ENCODE peak calls at places on chromosomes 3 and 15, in four cellular contexts. L is tibial nerve, B is prostate gland, N is testis. E is an unnamed sample.

GRCh38 chr3:110625126-110625798 is 446.4 kb upstream of the NECTIN3 start:
- DNase-seq in L (no peak), B (no peak), N (no peak), E (no peak)

GRCh38 chr3:194019766-194020165 is 116.2 kb upstream of the HES1 start:
- DNase-seq in L (no peak), B (no peak), N (peak; percentile 62), E (no peak)

GRCh38 chr15:57183041-57183440 is 193.3 kb upstream of the CGNL1 start:
- DNase-seq in L (no peak), B (no peak), N (no peak), E (no peak)

GRCh38 chr15:71747128-71748083 is 62.9 kb upstream of the NR2E3 start:
- DNase-seq in L (no peak), B (peak; percentile 49), N (no peak), E (no peak)

GRCh38 chr3:152375546-152375945 is 106.8 kb downstream of the MBNL1 start:
- DNase-seq in L (no peak), B (no peak), N (no peak), E (no peak)

GRCh38 chr3:15681668-15682067 is 80.1 kb downstream of the BTD start:
- DNase-seq in L (no peak), B (no peak), N (no peak), E (no peak)

GRCh38 chr3:6640907-6641306 is 220.0 kb upstream of the GRM7 start:
- DNase-seq in L (no peak), B (no peak), N (no peak), E (no peak)

GRCh38 chr15:100671858-100672543 is 69.6 kb downstream of the ASB7 start:
- DNase-seq in L (no peak), B (no peak), N (no peak), E (no peak)

GRCh38 chr3:52141751-52142150 is 12.5 kb downstream of the POC1A start:
- DNase-seq in L (no peak), B (no peak), N (no peak), E (no peak)

GRCh38 chr3:9388562-9389272 is 8.7 kb upstream of the SETD5 start:
- DNase-seq in L (no peak), B (no peak), N (no peak), E (no peak)

GRCh38 chr3:134795776-134796312 is 784 bp downstream of the EPHB1 start:
- DNase-seq in L (no peak), B (no peak), N (no peak), E (peak; percentile 67)

GRCh38 chr3:149658444-149659172 is 783 bp upstream of the WWTR1 start:
- DNase-seq in L (peak; percentile 66), B (peak; percentile 81), N (peak; percentile 89), E (peak; percentile 96)

GRCh38 chr15:62795700-62796099 is 246.8 kb upstream of the TPM1 start:
- DNase-seq in L (no peak), B (no peak), N (no peak), E (no peak)

GRCh38 chr3:85670626-85671025 is 711.8 kb downstream of the CADM2 start:
- DNase-seq in L (no peak), B (no peak), N (no peak), E (no peak)

GRCh38 chr3:179454887-179455286 is 3.6 kb upstream of the GNB4 start:
- DNase-seq in L (no peak), B (no peak), N (no peak), E (no peak)

GRCh38 chr3:125032100-125032643 is 23.6 kb downstream of the HEG1 start:
- DNase-seq in L (no peak), B (no peak), N (no peak), E (no peak)

GRCh38 chr3:72161870-72162617 is 377.1 kb upstream of the PROK2 start:
- DNase-seq in L (no peak), B (peak; percentile 73), N (no peak), E (no peak)

GRCh38 chr3:139292192-139292591 is 51.6 kb upstream of the MRPS22 start:
- DNase-seq in L (no peak), B (no peak), N (no peak), E (no peak)

GRCh38 chr3:41248525-41248924 is 49.2 kb downstream of the CTNNB1 start:
- DNase-seq in L (no peak), B (no peak), N (no peak), E (no peak)

GRCh38 chr3:12393894-12394293 is 90.4 kb upstream of the TSEN2 start:
- DNase-seq in L (no peak), B (peak; percentile 20), N (no peak), E (no peak)

GRCh38 chr15:63048986-63049665 is 6.6 kb downstream of the TPM1 start:
- DNase-seq in L (no peak), B (peak; percentile 44), N (peak; percentile 77), E (peak; percentile 81)

GRCh38 chr15:40291088-40291574 is 8.3 kb upstream of the ANKRD63 start:
- DNase-seq in L (no peak), B (peak; percentile 25), N (peak; percentile 54), E (peak; percentile 77)

GRCh38 chr3:144590854-144591253 is 619.2 kb downstream of the DIPK2A start:
- DNase-seq in L (no peak), B (no peak), N (no peak), E (no peak)

GRCh38 chr3:16482770-16483531 is 30.5 kb downstream of the RFTN1 start:
- DNase-seq in L (no peak), B (no peak), N (no peak), E (no peak)

GRCh38 chr3:158258619-158259018 is 148.7 kb downstream of the RSRC1 start:
- DNase-seq in L (no peak), B (no peak), N (no peak), E (no peak)

GRCh38 chr3:162704238-162704637 is 1207.6 kb downstream of the OTOL1 start:
- DNase-seq in L (no peak), B (no peak), N (no peak), E (no peak)

GRCh38 chr3:169146112-169146665 is 517.3 kb downstream of the MECOM start:
- DNase-seq in L (no peak), B (peak; percentile 68), N (peak; percentile 48), E (peak; percentile 63)

GRCh38 chr3:53485675-53486365 is 8.6 kb upstream of the CACNA1D start:
- DNase-seq in L (no peak), B (peak; percentile 55), N (no peak), E (no peak)

GRCh38 chr3:50474717-50475116 is 28.7 kb downstream of the CACNA2D2 start:
- DNase-seq in L (no peak), B (no peak), N (no peak), E (no peak)

GRCh38 chr3:134372405-134373277 is 1.6 kb downstream of the AMOTL2 start:
- DNase-seq in L (no peak), B (no peak), N (no peak), E (peak; percentile 66)

GRCh38 chr3:8966150-8966819 is 3.0 kb upstream of the RAD18 start:
- DNase-seq in L (no peak), B (no peak), N (no peak), E (no peak)

GRCh38 chr3:61828158-61828874 is 266.9 kb downstream of the PTPRG start:
- DNase-seq in L (no peak), B (no peak), N (no peak), E (no peak)

GRCh38 chr3:127442551-127442950 is 148.0 kb downstream of the TPRA1 start:
- DNase-seq in L (no peak), B (no peak), N (no peak), E (peak; percentile 37)

GRCh38 chr3:48030188-48030587 is 14.0 kb upstream of the MAP4 start:
- DNase-seq in L (no peak), B (no peak), N (no peak), E (no peak)

GRCh38 chr3:48038971-48039481 is 22.8 kb upstream of the MAP4 start:
- DNase-seq in L (no peak), B (no peak), N (no peak), E (no peak)

GRCh38 chr3:48039487-48040190 is 23.4 kb upstream of the MAP4 start:
- DNase-seq in L (no peak), B (no peak), N (no peak), E (no peak)

DNA sequence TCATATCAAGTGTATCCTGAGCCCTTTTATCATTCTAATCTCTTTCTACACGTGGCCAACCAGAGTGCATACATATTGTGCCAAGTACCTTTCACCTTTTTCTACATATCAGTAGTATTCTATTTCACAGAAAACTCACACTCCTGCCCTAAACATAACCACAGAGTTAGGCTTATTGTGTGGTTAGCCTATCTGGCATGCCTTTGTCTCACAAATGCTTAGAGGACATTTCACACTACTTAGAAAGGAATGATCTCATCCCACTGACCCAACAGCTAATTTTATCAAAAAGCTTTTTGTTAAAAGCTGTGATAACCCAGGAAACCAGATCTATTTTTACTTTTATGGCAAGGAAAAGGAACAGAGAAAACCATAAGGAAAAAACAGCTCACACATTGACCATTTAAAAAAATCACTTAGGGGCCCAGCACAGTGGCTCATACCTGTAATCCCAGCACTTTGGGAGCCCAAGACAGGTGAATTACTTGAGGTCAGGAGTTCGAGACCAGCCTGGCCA is 17.8 kb upstream of the MAP4 start:
- DNase-seq in L (no peak), B (no peak), N (no peak), E (no peak)
- H3K9me3 ChIP-seq in L (no peaks in the 10 kb centered on the region), B (no peaks in the 10 kb centered on the region), N (no peaks in the 10 kb centered on the region), E (no peaks in the 10 kb centered on the region)

GRCh38 chr3:172257638-172258400 is 190.4 kb downstream of the GHSR start:
- DNase-seq in L (no peak), B (no peak), N (no peak), E (no peak)
- H3K4me1 ChIP-seq in L (peaks cover 66% of the 10 kb centered on the region), B (no peaks in the 10 kb centered on the region), N (peaks cover 24% of the 10 kb centered on the region), E (peaks cover 38% of the 10 kb centered on the region)

GRCh38 chr15:89806565-89807550 is 7.8 kb downstream of the ANPEP start:
- DNase-seq in L (no peak), B (no peak), N (no peak), E (no peak)
- TF ChIP-seq POLR2A in L (no peak), B (no peak), N (no peak), E (no peak)

DNA sequence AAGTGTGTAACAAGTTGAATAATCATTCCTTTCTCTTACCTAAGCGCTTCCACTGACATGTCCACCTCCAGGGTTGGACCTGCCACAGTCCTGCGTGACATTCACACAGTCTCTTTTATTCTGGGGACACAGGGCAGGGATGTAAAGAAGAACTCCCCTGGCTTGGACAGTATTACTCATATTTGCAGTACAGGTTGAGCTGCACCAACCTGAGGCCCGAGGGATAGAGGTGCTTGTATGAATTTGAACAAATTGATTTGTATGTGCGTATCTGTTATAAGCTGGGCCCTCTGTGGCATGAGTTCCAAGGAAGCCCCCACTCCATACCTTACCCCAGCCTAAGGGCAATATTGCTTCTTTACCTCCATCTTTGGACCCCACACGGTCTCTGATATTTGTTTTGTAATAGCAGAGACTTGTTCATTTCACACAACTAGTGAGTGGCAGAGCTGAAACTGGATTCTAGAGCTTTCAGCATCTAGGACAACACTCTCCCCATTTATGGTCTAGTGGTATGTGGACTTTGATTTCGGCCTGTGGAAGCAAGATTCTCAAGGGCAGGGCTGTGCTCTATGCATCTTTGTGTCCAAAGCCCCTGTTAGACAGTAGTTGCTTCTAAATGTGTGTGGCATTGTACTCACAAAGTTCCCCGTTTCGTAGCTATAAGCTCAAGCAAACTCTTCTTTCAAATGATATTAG is 39.2 kb downstream of the FAH start:
- DNase-seq in L (no peak), B (no peak), N (no peak), E (no peak)
- H3K9me3 ChIP-seq in L (no peaks in the 10 kb centered on the region), B (no peaks in the 10 kb centered on the region), N (no peaks in the 10 kb centered on the region), E (no peaks in the 10 kb centered on the region)